ENCODE peak calls at places on chromosomes 3 and 15, in seven cellular contexts. M is RPMI7951, U is left cardiac atrium, I is body of pancreas, Y is SW 1271, W is NCI-H1436, V is H7. S is an unnamed sample.

GRCh38 chr15:28918141-28918983 is 32.6 kb downstream of the APBA2 start:
- DNase-seq in W (no peak), I (no peak), V (peak; percentile 95), M (no peak), Y (no peak), U (no peak), S (peak; percentile 26)

GRCh38 chr3:171320721-171321120 is 139.5 kb downstream of the TNIK start:
- DNase-seq in M (peak; percentile 39), V (no peak), W (no peak), Y (no peak), U (no peak), I (no peak), S (peak; percentile 64)

GRCh38 chr3:97712919-97713318 is 51.6 kb upstream of the ARL6 start:
- DNase-seq in W (no peak), U (no peak), V (no peak), I (no peak), Y (no peak), M (no peak), S (no peak)

GRCh38 chr15:78640840-78641733 is at the start of gene CHRNB4:
- DNase-seq in M (no peak), I (peak; percentile 26), U (no peak), V (peak; percentile 98), Y (no peak), W (no peak), S (no peak)

GRCh38 chr3:42733501-42734262 is 31.1 kb upstream of the HHATL start:
- DNase-seq in V (peak; percentile 70), Y (no peak), M (no peak), I (no peak), W (no peak), U (no peak), S (no peak)

GRCh38 chr3:130755666-130756065 is 9.0 kb upstream of the PIK3R4 start:
- DNase-seq in V (no peak), I (no peak), U (no peak), Y (no peak), W (no peak), M (no peak), S (no peak)

GRCh38 chr3:8576841-8577553 is 67.6 kb downstream of the SSUH2 start:
- DNase-seq in I (no peak), M (no peak), W (no peak), V (no peak), Y (no peak), U (no peak), S (peak; percentile 97)

GRCh38 chr15:36941798-36942197 is 158.6 kb downstream of the MEIS2 start:
- DNase-seq in Y (no peak), W (no peak), I (no peak), M (no peak), U (no peak), V (no peak), S (peak; percentile 23)

GRCh38 chr15:90610220-90610619 is 80.5 kb downstream of the CRTC3 start:
- DNase-seq in W (no peak), U (no peak), V (no peak), I (no peak), M (no peak), Y (no peak), S (peak; percentile 68)

GRCh38 chr3:82281205-82281604 is 519.8 kb upstream of the GBE1 start:
- DNase-seq in M (no peak), U (no peak), V (peak; percentile 10), Y (no peak), W (no peak), I (no peak), S (no peak)

GRCh38 chr15:34721802-34722795 is 32.7 kb downstream of the GJD2 start:
- DNase-seq in M (peak; percentile 88), W (no peak), I (peak; percentile 57), V (peak; percentile 83), Y (no peak), U (peak; percentile 84), S (peak; percentile 45)

GRCh38 chr3:52218454-52218853 is 7.0 kb downstream of the TLR9 start:
- DNase-seq in V (peak; percentile 43), W (no peak), M (no peak), U (no peak), Y (no peak), I (no peak), S (no peak)

GRCh38 chr3:150545419-150546225 is 674 bp downstream of the SERP1 start:
- DNase-seq in I (peak; percentile 41), V (peak; percentile 55), Y (no peak), M (peak; percentile 7), W (peak; percentile 49), U (peak; percentile 67), S (peak; percentile 17)

GRCh38 chr15:31974855-31975421 is 55.4 kb upstream of the CHRNA7 start:
- DNase-seq in V (peak; percentile 87), I (peak; percentile 42), Y (no peak), U (no peak), W (peak; percentile 71), M (peak; percentile 19), S (no peak)

GRCh38 chr3:179330438-179330837 is 7.6 kb downstream of the ZNF639 start:
- DNase-seq in U (no peak), Y (no peak), I (no peak), V (no peak), M (no peak), W (no peak), S (no peak)

GRCh38 chr3:191774485-191774884 is 313.5 kb downstream of the PYDC2 start:
- DNase-seq in U (no peak), Y (peak; percentile 32), V (no peak), M (peak; percentile 97), I (no peak), W (no peak), S (peak; percentile 0)

GRCh38 chr3:13123765-13124164 is 50.5 kb upstream of the IQSEC1 start:
- DNase-seq in U (no peak), Y (no peak), I (no peak), V (no peak), M (no peak), W (no peak), S (no peak)

GRCh38 chr3:53187430-53187829 is 26.4 kb downstream of the PRKCD start:
- DNase-seq in U (no peak), Y (no peak), V (no peak), W (no peak), I (no peak), M (no peak), S (no peak)

GRCh38 chr15:97791824-97792792 is 168.4 kb upstream of the ARRDC4 start:
- DNase-seq in U (no peak), W (no peak), V (peak; percentile 14), Y (no peak), I (no peak), M (no peak), S (peak; percentile 7)

GRCh38 chr3:150146891-150147761 is 176.4 kb upstream of the PFN2 start:
- DNase-seq in W (no peak), M (peak; percentile 99), V (no peak), U (peak; percentile 43), Y (no peak), I (no peak), S (peak; percentile 80)

GRCh38 chr3:187994221-187995085 is 159.5 kb upstream of the LPP start:
- DNase-seq in I (no peak), V (no peak), Y (no peak), M (peak; percentile 48), U (no peak), W (no peak), S (no peak)

GRCh38 chr3:141047168-141047567 is 4.0 kb upstream of the SPSB4 start:
- DNase-seq in Y (no peak), I (no peak), M (no peak), U (no peak), V (no peak), W (no peak), S (no peak)

GRCh38 chr15:77282333-77282732 is 137.6 kb downstream of the PEAK1 start:
- DNase-seq in W (no peak), V (no peak), U (peak; percentile 23), Y (no peak), I (no peak), M (peak; percentile 35), S (peak; percentile 89)

GRCh38 chr3:196207833-196208607 is 3.2 kb downstream of the ZDHHC19 start:
- DNase-seq in V (peak; percentile 99), Y (no peak), W (no peak), M (peak; percentile 61), I (peak; percentile 58), U (peak; percentile 65), S (peak; percentile 26)

GRCh38 chr3:54188176-54188791 is 65.9 kb downstream of the CACNA2D3 start:
- DNase-seq in Y (no peak), I (peak; percentile 66), V (peak; percentile 51), M (peak; percentile 66), W (no peak), U (peak; percentile 46), S (peak; percentile 44)

GRCh38 chr15:33985287-33985686 is 17.0 kb downstream of the CHRM5 start:
- DNase-seq in Y (no peak), I (no peak), V (peak; percentile 34), M (peak; percentile 18), U (no peak), W (no peak), S (peak; percentile 67)

GRCh38 chr3:197249542-197249941 is 48.9 kb downstream of the DLG1 start:
- DNase-seq in Y (no peak), I (no peak), M (no peak), W (no peak), V (no peak), U (no peak), S (no peak)

GRCh38 chr3:26089249-26089648 is 299.4 kb downstream of the OXSM start:
- DNase-seq in M (no peak), Y (no peak), U (no peak), V (no peak), W (no peak), I (no peak), S (no peak)

GRCh38 chr3:74267583-74268184 is 346.8 kb downstream of the CNTN3 start:
- DNase-seq in U (peak; percentile 28), Y (no peak), M (peak; percentile 9), I (peak; percentile 57), W (no peak), V (peak; percentile 32), S (peak; percentile 56)

GRCh38 chr3:171302009-171302408 is 158.2 kb downstream of the TNIK start:
- DNase-seq in W (no peak), I (no peak), V (no peak), U (no peak), Y (no peak), M (no peak), S (no peak)

GRCh38 chr15:95417761-95418160 is 912.7 kb upstream of the NR2F2 start:
- DNase-seq in Y (no peak), W (no peak), V (no peak), M (no peak), U (no peak), I (no peak), S (peak; percentile 71)

S was measured in fibroblast of villous mesenchyme.